ENCODE peak calls at places on chromosomes 6 and 20, in six cellular contexts. Q, Y, C, X, B and V are unnamed samples.
A peak's percentile ranks its signal among the peaks of the same experiment; 100 is the strongest.

GRCh38 chr6:69276204-69276603 is 520.6 kb downstream of the LMBRD1 start:
- DNase-seq in Q (no peak), Y (no peak), C (no peak), X (no peak), B (no peak), V (no peak)

GRCh38 chr20:47156431-47156841 is 200.1 kb downstream of the ZMYND8 start:
- DNase-seq in Q (no peak), Y (no peak), C (peak; percentile 89), X (no peak), B (no peak), V (no peak)

GRCh38 chr6:157628463-157628862 is 194.6 kb upstream of the SNX9 start:
- DNase-seq in Q (no peak), Y (no peak), C (no peak), X (no peak), B (no peak), V (no peak)

GRCh38 chr20:32387262-32387661 is 29.1 kb downstream of the ASXL1 start:
- DNase-seq in Q (no peak), Y (no peak), C (no peak), X (no peak), B (no peak), V (no peak)

GRCh38 chr6:137810554-137811120 is 56.4 kb upstream of the TNFAIP3 start:
- DNase-seq in Q (no peak), Y (no peak), C (no peak), X (no peak), B (no peak), V (no peak)

GRCh38 chr6:110095101-110095500 is 84.4 kb downstream of the WASF1 start:
- DNase-seq in Q (no peak), Y (no peak), C (no peak), X (no peak), B (no peak), V (no peak)

GRCh38 chr6:44012078-44012493 is 115.2 kb downstream of the MRPL14 start:
- DNase-seq in Q (no peak), Y (no peak), C (no peak), X (no peak), B (peak; percentile 98), V (no peak)

GRCh38 chr20:50292324-50293243 is 102.0 kb downstream of the CEBPB start:
- DNase-seq in Q (peak; percentile 99), Y (peak; percentile 80), C (no peak), X (peak; percentile 90), B (peak; percentile 97), V (peak; percentile 98)

GRCh38 chr20:49573900-49574416 is 6.0 kb upstream of the PTGIS start:
- DNase-seq in Q (peak; percentile 16), Y (no peak), C (no peak), X (no peak), B (peak; percentile 63), V (no peak)

GRCh38 chr20:10381477-10381876 is 52.5 kb downstream of the MKKS start:
- DNase-seq in Q (no peak), Y (no peak), C (no peak), X (no peak), B (no peak), V (no peak)
- TF ChIP-seq CTCF in Q (no peak), Y (no peak), C (no peak), X (no peak), B (no peak), V (no peak)

GRCh38 chr6:111794716-111795452 is 78.4 kb downstream of the FYN start:
- DNase-seq in Q (no peak), Y (no peak), C (no peak), X (no peak), B (no peak), V (no peak)

GRCh38 chr6:111796310-111796918 is 76.8 kb downstream of the FYN start:
- DNase-seq in Q (no peak), Y (no peak), C (no peak), X (no peak), B (no peak), V (no peak)

GRCh38 chr6:111793711-111794111 is 79.5 kb downstream of the FYN start:
- DNase-seq in Q (no peak), Y (no peak), C (no peak), X (no peak), B (no peak), V (no peak)

GRCh38 chr6:111794300-111794699 is 79.0 kb downstream of the FYN start:
- DNase-seq in Q (no peak), Y (no peak), C (no peak), X (no peak), B (no peak), V (no peak)

DNA sequence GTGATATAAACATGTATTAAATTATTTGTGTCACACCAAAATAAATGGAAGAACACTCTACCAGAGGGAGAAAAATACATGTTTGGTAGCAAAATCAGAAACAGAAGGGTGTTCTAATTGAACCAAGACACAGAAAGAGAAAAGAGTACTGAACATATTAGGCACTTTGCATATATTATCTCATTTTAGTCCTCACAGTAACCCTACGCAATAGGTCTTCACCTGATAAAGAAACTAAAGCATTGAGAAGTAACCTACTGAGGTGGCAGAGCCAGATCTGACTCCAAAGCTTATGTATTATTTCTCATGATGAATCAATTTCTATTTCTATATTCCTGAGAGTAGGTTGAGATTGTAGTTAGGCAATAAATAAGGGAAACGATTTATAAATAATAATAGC is 77.7 kb downstream of the FYN start:
- DNase-seq in Q (no peak), Y (no peak), C (no peak), X (no peak), B (no peak), V (no peak)
- H3K4me3 ChIP-seq in Q (no peak overlapping the region), Y (no peak overlapping the region), C (no peak overlapping the region), X (no peak overlapping the region), B (no peak overlapping the region), V (no peak overlapping the region)

DNA sequence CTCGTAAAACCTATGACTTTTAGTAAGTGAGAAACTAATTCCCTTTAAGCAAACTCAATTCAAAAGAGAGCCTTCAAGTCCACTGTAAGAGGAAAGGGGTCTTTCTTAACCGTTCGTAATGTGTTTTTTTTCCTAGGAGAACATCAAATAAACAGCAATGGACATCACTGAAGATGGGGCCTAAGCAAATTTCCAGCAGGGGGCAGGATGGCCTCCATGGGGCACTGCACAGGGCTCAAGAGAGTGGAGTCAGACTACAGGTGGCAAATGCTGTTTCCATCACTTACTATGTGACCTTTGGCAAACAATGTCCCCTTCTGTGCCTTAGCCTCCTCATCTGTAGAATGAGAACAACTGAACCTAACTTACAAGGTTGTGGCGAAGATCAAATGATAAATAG is 88.7 kb downstream of the ARHGAP18 start:
- DNase-seq in Q (no peak), Y (peak; percentile 19), C (no peak), X (no peak), B (no peak), V (no peak)
- TF ChIP-seq CTCF in Q (no peak), Y (peak; percentile 9), C (peak; percentile 37), X (peak; percentile 28), B (peak; percentile 36), V (no peak)

DNA sequence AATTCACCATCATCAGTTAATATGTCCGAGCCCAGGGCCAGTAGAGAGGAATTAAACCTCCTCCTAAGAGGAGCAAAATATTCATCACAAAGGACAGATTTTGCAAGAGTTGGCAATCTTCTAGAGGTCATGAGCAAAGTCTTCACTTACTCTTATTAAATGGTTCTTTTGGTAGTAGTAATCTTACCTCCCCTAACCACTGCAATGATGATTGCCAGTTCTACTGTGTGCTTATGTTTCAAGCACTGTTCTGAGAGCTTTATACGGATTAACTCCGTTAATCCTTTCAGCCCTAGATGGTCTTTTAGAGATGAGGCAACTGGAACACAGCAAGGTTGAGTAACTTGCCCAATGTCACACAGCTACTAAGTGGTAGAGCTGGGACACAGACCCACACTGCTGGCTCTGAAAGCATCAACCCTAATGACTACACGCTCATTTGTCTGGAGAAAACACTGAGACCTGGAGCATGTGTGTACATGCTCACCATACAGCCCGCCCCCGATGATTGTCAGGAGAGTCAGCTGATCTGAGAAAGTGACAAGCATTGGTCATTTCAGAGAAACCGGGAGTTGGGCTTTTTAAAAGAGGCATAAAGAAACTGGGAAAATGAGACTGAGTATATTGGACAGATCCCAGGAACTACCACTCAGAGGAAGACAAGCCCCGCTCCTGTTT is 276.0 kb downstream of the NRN1 start:
- DNase-seq in Q (no peak), Y (no peak), C (no peak), X (no peak), B (peak; percentile 28), V (no peak)
- H3K4me3 ChIP-seq in Q (no peak overlapping the region), Y (no peak overlapping the region), C (no peak overlapping the region), X (no peak overlapping the region), B (no peak overlapping the region), V (no peak overlapping the region)

GRCh38 chr6:12293234-12293930 is 3.2 kb downstream of the EDN1 start:
- DNase-seq in Q (no peak), Y (no peak), C (no peak), X (no peak), B (no peak), V (no peak)

GRCh38 chr6:12289655-12290489 is at the start of gene EDN1:
- DNase-seq in Q (peak; percentile 58), Y (peak; percentile 71), C (peak; percentile 86), X (peak; percentile 72), B (peak; percentile 82), V (peak; percentile 94)

GRCh38 chr6:12290490-12290820 is 294 bp downstream of the EDN1 start:
- DNase-seq in Q (no peak), Y (no peak), C (no peak), X (no peak), B (no peak), V (no peak)

GRCh38 chr6:12291083-12291784 is 1.1 kb downstream of the EDN1 start:
- DNase-seq in Q (no peak), Y (no peak), C (no peak), X (no peak), B (no peak), V (no peak)

DNA sequence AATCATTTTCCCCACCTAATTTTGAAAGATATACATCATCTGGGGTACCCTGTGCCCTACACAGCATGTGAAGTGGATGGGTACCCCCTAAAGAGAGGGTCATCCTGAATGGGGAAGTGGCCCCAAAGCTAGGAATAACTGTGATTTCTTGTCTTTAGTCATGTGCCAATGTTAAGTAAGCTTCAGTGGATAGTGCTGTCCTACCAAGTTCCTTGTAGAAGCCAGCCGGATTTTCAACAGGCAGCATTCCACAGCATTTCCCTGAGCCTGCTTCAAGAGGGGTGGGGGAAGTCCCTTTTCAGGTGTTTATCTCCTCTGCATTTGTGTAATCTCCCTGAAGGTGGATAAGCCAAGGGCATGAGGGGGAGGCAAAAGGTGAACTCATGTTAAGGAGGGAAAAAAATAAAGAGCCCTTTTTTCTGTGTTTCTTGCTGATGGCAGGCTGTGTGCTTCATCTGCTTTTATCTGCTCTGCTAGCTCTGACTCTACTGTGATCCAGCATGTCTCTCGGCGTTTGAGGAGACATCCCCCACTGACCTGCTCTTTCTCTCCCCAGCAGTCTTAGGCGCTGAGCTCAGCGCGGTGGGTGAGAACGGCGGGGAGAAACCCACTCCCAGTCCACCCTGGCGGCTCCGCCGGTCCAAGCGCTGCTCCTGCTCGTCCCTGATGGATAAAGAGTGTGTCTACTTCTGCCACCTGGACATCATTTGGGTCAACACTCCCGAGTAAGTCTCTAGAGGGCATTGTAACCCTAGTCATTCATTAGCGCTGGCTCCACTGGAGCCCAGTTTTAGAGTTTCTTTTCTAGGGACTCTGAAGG is 1.8 kb downstream of the EDN1 start:
- DNase-seq in Q (no peak), Y (peak; percentile 36), C (no peak), X (no peak), B (no peak), V (no peak)
- TF ChIP-seq CTCF in Q (no peak), Y (no peak), C (peak; percentile 45), X (peak; percentile 52), B (peak; percentile 26), V (no peak)

DNA sequence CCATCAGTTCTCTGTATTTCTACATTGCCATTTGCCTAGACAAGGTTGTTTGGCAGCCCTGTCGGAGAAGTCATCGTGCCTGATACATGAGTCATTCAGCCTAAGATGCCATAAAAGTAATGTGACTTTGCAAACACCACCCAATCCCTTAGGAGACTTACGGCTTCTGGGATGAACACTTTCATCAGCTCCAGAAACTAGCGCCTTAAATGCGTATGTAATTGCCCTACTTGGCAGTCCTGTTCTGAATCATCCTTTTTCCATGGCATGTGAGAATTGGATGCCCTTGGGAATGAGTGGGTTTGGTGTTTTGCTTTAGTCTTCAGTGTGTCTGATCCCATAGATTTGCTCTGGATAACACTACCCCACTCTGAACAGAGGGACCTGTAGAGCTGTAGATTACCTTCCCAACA is 158.5 kb downstream of the SASH1 start:
- DNase-seq in Q (no peak), Y (no peak), C (no peak), X (no peak), B (peak; percentile 90), V (peak; percentile 85)
- H3K4me3 ChIP-seq in Q (no peak overlapping the region), Y (no peak overlapping the region), C (no peak overlapping the region), X (no peak overlapping the region), B (no peak overlapping the region), V (no peak overlapping the region)